ENCODE peak calls at places on chromosome 10, in eight cellular contexts. E, N, M, L, B, F, J and Y are unnamed samples.

GRCh38 chr10:14016011-14016536 is 314.6 kb downstream of the FRMD4A start:
- DNase-seq in E (no peak), L (peak), F (no peak), B (no peak), N (peak), M (peak), J (no peak), Y (no peak)

GRCh38 chr10:100184426-100185219 is 1.2 kb downstream of the ERLIN1 start:
- DNase-seq in F (no peak), E (no peak), J (no peak), M (no peak), L (no peak), B (no peak), N (peak), Y (no peak)

GRCh38 chr10:78437407-78437768 is 403.7 kb downstream of the RPS24 start:
- DNase-seq in F (no peak), E (no peak), L (no peak), B (no peak), N (no peak), J (no peak), M (no peak), Y (no peak)

GRCh38 chr10:12438914-12439692 is 89.8 kb downstream of the CAMK1D start:
- DNase-seq in J (no peak), F (no peak), L (no peak), E (no peak), N (no peak), B (no peak), M (no peak), Y (no peak)

GRCh38 chr10:29555091-29555745 is 79.6 kb downstream of the SVIL start:
- DNase-seq in J (no peak), N (no peak), F (no peak), M (no peak), B (no peak), E (no peak), L (no peak), Y (no peak)

GRCh38 chr10:90161-90560 is 41.1 kb upstream of the TUBB8 start:
- DNase-seq in N (no peak), J (no peak), B (no peak), E (no peak), M (no peak), L (no peak), F (no peak), Y (no peak)

GRCh38 chr10:46175831-46176230 is 111.0 kb upstream of the ANTXRL start:
- DNase-seq in J (no peak), E (no peak), B (no peak), N (no peak), F (no peak), M (no peak), L (no peak), Y (no peak)

GRCh38 chr10:65838811-65839210 is 1087.0 kb upstream of the LRRTM3 start:
- DNase-seq in J (no peak), N (no peak), F (no peak), B (no peak), E (no peak), L (no peak), M (no peak), Y (no peak)

GRCh38 chr10:110392860-110393732 is 88.4 kb upstream of the SMNDC1 start:
- DNase-seq in B (no peak), L (peak), J (no peak), E (no peak), F (no peak), N (peak), M (peak), Y (no peak)

GRCh38 chr10:22344781-22345300 is 455 bp upstream of the SPAG6 start:
- DNase-seq in E (no peak), F (no peak), L (no peak), B (no peak), N (no peak), M (no peak), J (no peak), Y (no peak)

GRCh38 chr10:43781480-43782361 is 133.0 kb upstream of the ZNF32 start:
- DNase-seq in J (no peak), E (no peak), L (no peak), N (no peak), F (no peak), B (peak), M (no peak), Y (no peak)

GRCh38 chr10:71228875-71229720 is 16.7 kb downstream of the UNC5B start:
- DNase-seq in B (no peak), L (no peak), M (no peak), J (no peak), N (no peak), E (no peak), F (no peak), Y (no peak)

GRCh38 chr10:112831826-112832225 is 118.2 kb upstream of the TCF7L2 start:
- DNase-seq in M (no peak), N (no peak), E (no peak), F (no peak), B (no peak), J (no peak), L (no peak), Y (no peak)

GRCh38 chr10:129938460-129938859 is 25.6 kb downstream of the EBF3 start:
- DNase-seq in M (no peak), J (no peak), F (no peak), B (no peak), E (no peak), L (no peak), N (no peak), Y (no peak)

GRCh38 chr10:31554556-31554955 is 235.5 kb downstream of the ZEB1 start:
- DNase-seq in J (no peak), M (peak), B (no peak), F (peak), E (no peak), N (peak), L (peak), Y (no peak)

GRCh38 chr10:109962247-109962646 is 38.9 kb upstream of the XPNPEP1 start:
- DNase-seq in B (no peak), F (no peak), L (peak), J (no peak), M (no peak), E (no peak), N (no peak), Y (no peak)

GRCh38 chr10:132542819-132543218 is 5.2 kb downstream of the INPP5A start:
- DNase-seq in J (no peak), B (no peak), N (no peak), E (no peak), L (no peak), M (no peak), F (no peak), Y (no peak)

GRCh38 chr10:122163182-122164027 is 107.7 kb upstream of the BTBD16 start:
- DNase-seq in J (no peak), B (no peak), E (no peak), L (no peak), M (no peak), F (no peak), N (no peak), Y (no peak)